ENCODE peak calls at places on chromosomes 11 and 22, in seven cellular contexts. One of them, this sample, is unnamed.

GRCh38 chr11:75375626-75376025 is 23.7 kb upstream of the RPS3 start:
- DNase-seq in AG09319: no peak
- DNase-seq in NCI-H2227 treated with DMSO at 0.1 percent for 48 hours: no peak
- DNase-seq in D341Med: no peak
- DNase-seq in pons: no peak
- DNase-seq in pancreas: no peak
- DNase-seq in T-helper 9 cell: no peak
- DNase-seq in this sample: no peak

GRCh38 chr11:32343325-32344008 is 91.9 kb downstream of the WT1 start:
- DNase-seq in D341Med: no peak
- DNase-seq in AG09319: no peak
- DNase-seq in pons: no peak
- DNase-seq in T-helper 9 cell: no peak
- DNase-seq in pancreas: no peak
- DNase-seq in NCI-H2227 treated with DMSO at 0.1 percent for 48 hours: no peak
- DNase-seq in this sample: no peak

GRCh38 chr11:10451399-10452116 is 3.5 kb upstream of the AMPD3 start:
- DNase-seq in NCI-H2227 treated with DMSO at 0.1 percent for 48 hours: no peak
- DNase-seq in pons: peak
- DNase-seq in AG09319: no peak
- DNase-seq in pancreas: no peak
- DNase-seq in T-helper 9 cell: no peak
- DNase-seq in D341Med: no peak
- DNase-seq in this sample: no peak

GRCh38 chr11:1225386-1226225 is 2.7 kb downstream of the MUC5B start:
- DNase-seq in AG09319: no peak
- DNase-seq in pons: no peak
- DNase-seq in D341Med: peak
- DNase-seq in NCI-H2227 treated with DMSO at 0.1 percent for 48 hours: no peak
- DNase-seq in T-helper 9 cell: no peak
- DNase-seq in pancreas: no peak
- DNase-seq in this sample: no peak

GRCh38 chr11:110947100-110947499 is 234.9 kb upstream of the ARHGAP20 start:
- DNase-seq in AG09319: no peak
- DNase-seq in D341Med: no peak
- DNase-seq in T-helper 9 cell: no peak
- DNase-seq in NCI-H2227 treated with DMSO at 0.1 percent for 48 hours: no peak
- DNase-seq in pancreas: no peak
- DNase-seq in pons: no peak
- DNase-seq in this sample: no peak

GRCh38 chr22:50723991-50724390 is 14.0 kb upstream of the ACR start:
- DNase-seq in NCI-H2227 treated with DMSO at 0.1 percent for 48 hours: no peak
- DNase-seq in pons: no peak
- DNase-seq in pancreas: no peak
- DNase-seq in D341Med: no peak
- DNase-seq in AG09319: no peak
- DNase-seq in T-helper 9 cell: no peak
- DNase-seq in this sample: no peak

GRCh38 chr11:1953489-1954284 is 6.6 kb downstream of the MRPL23 start:
- DNase-seq in NCI-H2227 treated with DMSO at 0.1 percent for 48 hours: no peak
- DNase-seq in pancreas: no peak
- DNase-seq in T-helper 9 cell: no peak
- DNase-seq in pons: no peak
- DNase-seq in D341Med: no peak
- DNase-seq in AG09319: no peak
- DNase-seq in this sample: no peak

GRCh38 chr11:117058761-117059233 is 39.4 kb downstream of the SIK3 start:
- DNase-seq in D341Med: no peak
- DNase-seq in AG09319: no peak
- DNase-seq in T-helper 9 cell: no peak
- DNase-seq in pons: peak
- DNase-seq in pancreas: no peak
- DNase-seq in NCI-H2227 treated with DMSO at 0.1 percent for 48 hours: peak
- DNase-seq in this sample: no peak

GRCh38 chr22:21942939-21943338 is 9.7 kb downstream of the PPM1F start:
- DNase-seq in NCI-H2227 treated with DMSO at 0.1 percent for 48 hours: no peak
- DNase-seq in pancreas: no peak
- DNase-seq in AG09319: no peak
- DNase-seq in D341Med: no peak
- DNase-seq in pons: no peak
- DNase-seq in T-helper 9 cell: no peak
- DNase-seq in this sample: no peak

GRCh38 chr11:104852811-104853210 is 45.4 kb downstream of the CASP12 start:
- DNase-seq in T-helper 9 cell: no peak
- DNase-seq in pancreas: no peak
- DNase-seq in D341Med: no peak
- DNase-seq in NCI-H2227 treated with DMSO at 0.1 percent for 48 hours: no peak
- DNase-seq in pons: no peak
- DNase-seq in AG09319: no peak
- DNase-seq in this sample: no peak

GRCh38 chr11:35725880-35726279 is 63.3 kb downstream of the TRIM44 start:
- DNase-seq in D341Med: no peak
- DNase-seq in AG09319: no peak
- DNase-seq in T-helper 9 cell: no peak
- DNase-seq in pancreas: no peak
- DNase-seq in NCI-H2227 treated with DMSO at 0.1 percent for 48 hours: no peak
- DNase-seq in pons: no peak
- DNase-seq in this sample: no peak

GRCh38 chr11:56889986-56890385 is 98.7 kb upstream of the OR5AK2 start:
- DNase-seq in AG09319: no peak
- DNase-seq in pons: no peak
- DNase-seq in D341Med: no peak
- DNase-seq in pancreas: no peak
- DNase-seq in T-helper 9 cell: no peak
- DNase-seq in NCI-H2227 treated with DMSO at 0.1 percent for 48 hours: no peak
- DNase-seq in this sample: no peak

GRCh38 chr22:30763815-30764686 is 69.4 kb downstream of the OSBP2 start:
- DNase-seq in AG09319: peak
- DNase-seq in D341Med: peak
- DNase-seq in NCI-H2227 treated with DMSO at 0.1 percent for 48 hours: peak
- DNase-seq in pancreas: peak
- DNase-seq in pons: peak
- DNase-seq in T-helper 9 cell: peak
- DNase-seq in this sample: no peak

GRCh38 chr22:50318698-50319411 is 8.0 kb downstream of the DENND6B start:
- DNase-seq in T-helper 9 cell: no peak
- DNase-seq in AG09319: no peak
- DNase-seq in pons: no peak
- DNase-seq in pancreas: no peak
- DNase-seq in D341Med: no peak
- DNase-seq in NCI-H2227 treated with DMSO at 0.1 percent for 48 hours: no peak
- DNase-seq in this sample: no peak

GRCh38 chr11:117950320-117950719 is 21.1 kb upstream of the TMPRSS13 start:
- DNase-seq in pancreas: no peak
- DNase-seq in D341Med: no peak
- DNase-seq in T-helper 9 cell: peak
- DNase-seq in AG09319: no peak
- DNase-seq in pons: peak
- DNase-seq in NCI-H2227 treated with DMSO at 0.1 percent for 48 hours: no peak
- DNase-seq in this sample: no peak

GRCh38 chr11:45239733-45240132 is 46.4 kb downstream of the SYT13 start:
- DNase-seq in pons: no peak
- DNase-seq in D341Med: no peak
- DNase-seq in AG09319: no peak
- DNase-seq in T-helper 9 cell: no peak
- DNase-seq in pancreas: no peak
- DNase-seq in NCI-H2227 treated with DMSO at 0.1 percent for 48 hours: no peak
- DNase-seq in this sample: no peak

GRCh38 chr11:31959711-31960110 is 131.2 kb upstream of the RCN1 start:
- DNase-seq in pons: no peak
- DNase-seq in T-helper 9 cell: no peak
- DNase-seq in NCI-H2227 treated with DMSO at 0.1 percent for 48 hours: no peak
- DNase-seq in pancreas: no peak
- DNase-seq in D341Med: no peak
- DNase-seq in AG09319: no peak
- DNase-seq in this sample: no peak

GRCh38 chr22:19124377-19124776 is 2.2 kb upstream of the DGCR2 start:
- DNase-seq in NCI-H2227 treated with DMSO at 0.1 percent for 48 hours: no peak
- DNase-seq in D341Med: no peak
- DNase-seq in AG09319: no peak
- DNase-seq in pancreas: no peak
- DNase-seq in T-helper 9 cell: no peak
- DNase-seq in pons: no peak
- DNase-seq in this sample: no peak

GRCh38 chr11:17898782-17899181 is 114.1 kb downstream of the SERGEF start:
- DNase-seq in NCI-H2227 treated with DMSO at 0.1 percent for 48 hours: no peak
- DNase-seq in pons: no peak
- DNase-seq in pancreas: no peak
- DNase-seq in AG09319: no peak
- DNase-seq in D341Med: no peak
- DNase-seq in T-helper 9 cell: no peak
- DNase-seq in this sample: no peak

GRCh38 chr22:19659805-19660345 is 54.4 kb upstream of the SEPTIN5 start:
- DNase-seq in T-helper 9 cell: no peak
- DNase-seq in AG09319: no peak
- DNase-seq in pancreas: no peak
- DNase-seq in NCI-H2227 treated with DMSO at 0.1 percent for 48 hours: no peak
- DNase-seq in D341Med: no peak
- DNase-seq in pons: no peak
- DNase-seq in this sample: no peak

GRCh38 chr11:120690406-120690805 is 178.9 kb downstream of the GRIK4 start:
- DNase-seq in AG09319: no peak
- DNase-seq in T-helper 9 cell: no peak
- DNase-seq in D341Med: no peak
- DNase-seq in pancreas: no peak
- DNase-seq in pons: no peak
- DNase-seq in NCI-H2227 treated with DMSO at 0.1 percent for 48 hours: no peak
- DNase-seq in this sample: no peak

GRCh38 chr22:30408388-30409101 is 11.7 kb downstream of the SEC14L2 start:
- DNase-seq in T-helper 9 cell: no peak
- DNase-seq in D341Med: no peak
- DNase-seq in AG09319: no peak
- DNase-seq in NCI-H2227 treated with DMSO at 0.1 percent for 48 hours: no peak
- DNase-seq in pancreas: no peak
- DNase-seq in pons: no peak
- DNase-seq in this sample: no peak

GRCh38 chr11:8763070-8763469 is 80.5 kb downstream of the RPL27A start:
- DNase-seq in NCI-H2227 treated with DMSO at 0.1 percent for 48 hours: no peak
- DNase-seq in pancreas: no peak
- DNase-seq in D341Med: no peak
- DNase-seq in AG09319: no peak
- DNase-seq in pons: no peak
- DNase-seq in T-helper 9 cell: no peak
- DNase-seq in this sample: no peak

GRCh38 chr22:17119481-17120202 is 1.5 kb downstream of the TMEM121B start:
- DNase-seq in pancreas: peak
- DNase-seq in pons: no peak
- DNase-seq in AG09319: no peak
- DNase-seq in D341Med: peak
- DNase-seq in NCI-H2227 treated with DMSO at 0.1 percent for 48 hours: no peak
- DNase-seq in T-helper 9 cell: no peak
- DNase-seq in this sample: no peak

GRCh38 chr11:128336203-128336602 is 251.2 kb downstream of the ETS1 start:
- DNase-seq in NCI-H2227 treated with DMSO at 0.1 percent for 48 hours: no peak
- DNase-seq in pancreas: no peak
- DNase-seq in AG09319: no peak
- DNase-seq in D341Med: no peak
- DNase-seq in T-helper 9 cell: no peak
- DNase-seq in pons: no peak
- DNase-seq in this sample: no peak

GRCh38 chr22:29580200-29580810 is 608 bp downstream of the NIPSNAP1 start:
- DNase-seq in D341Med: peak
- DNase-seq in AG09319: no peak
- DNase-seq in pons: no peak
- DNase-seq in pancreas: peak
- DNase-seq in T-helper 9 cell: no peak
- DNase-seq in NCI-H2227 treated with DMSO at 0.1 percent for 48 hours: no peak
- DNase-seq in this sample: no peak

GRCh38 chr11:2528301-2529050 is 83.7 kb downstream of the KCNQ1 start:
- DNase-seq in AG09319: no peak
- DNase-seq in pons: no peak
- DNase-seq in T-helper 9 cell: no peak
- DNase-seq in pancreas: no peak
- DNase-seq in D341Med: no peak
- DNase-seq in NCI-H2227 treated with DMSO at 0.1 percent for 48 hours: no peak
- DNase-seq in this sample: no peak

GRCh38 chr11:36077886-36078685 is 134.2 kb downstream of the LDLRAD3 start:
- DNase-seq in pancreas: no peak
- DNase-seq in D341Med: no peak
- DNase-seq in AG09319: no peak
- DNase-seq in T-helper 9 cell: no peak
- DNase-seq in pons: no peak
- DNase-seq in NCI-H2227 treated with DMSO at 0.1 percent for 48 hours: no peak
- DNase-seq in this sample: no peak

GRCh38 chr11:103988595-103988969 is 47.9 kb upstream of the DDI1 start:
- DNase-seq in pons: no peak
- DNase-seq in pancreas: no peak
- DNase-seq in NCI-H2227 treated with DMSO at 0.1 percent for 48 hours: no peak
- DNase-seq in T-helper 9 cell: no peak
- DNase-seq in D341Med: no peak
- DNase-seq in AG09319: no peak
- DNase-seq in this sample: no peak

GRCh38 chr22:50684986-50685385 is 12.4 kb downstream of the SHANK3 start:
- DNase-seq in pancreas: no peak
- DNase-seq in AG09319: no peak
- DNase-seq in D341Med: peak
- DNase-seq in T-helper 9 cell: no peak
- DNase-seq in pons: no peak
- DNase-seq in NCI-H2227 treated with DMSO at 0.1 percent for 48 hours: no peak
- DNase-seq in this sample: no peak

GRCh38 chr11:77778549-77778948 is 42.0 kb downstream of the RSF1 start:
- DNase-seq in pancreas: no peak
- DNase-seq in D341Med: no peak
- DNase-seq in pons: no peak
- DNase-seq in T-helper 9 cell: no peak
- DNase-seq in AG09319: no peak
- DNase-seq in NCI-H2227 treated with DMSO at 0.1 percent for 48 hours: no peak
- DNase-seq in this sample: no peak

GRCh38 chr11:73143126-73143838 is 1.2 kb upstream of the FCHSD2 start:
- DNase-seq in T-helper 9 cell: no peak
- DNase-seq in pancreas: peak
- DNase-seq in NCI-H2227 treated with DMSO at 0.1 percent for 48 hours: peak
- DNase-seq in pons: peak
- DNase-seq in D341Med: no peak
- DNase-seq in AG09319: no peak
- DNase-seq in this sample: no peak

GRCh38 chr11:75536786-75537629 is 11.3 kb upstream of the GDPD5 start:
- DNase-seq in pancreas: no peak
- DNase-seq in D341Med: no peak
- DNase-seq in AG09319: no peak
- DNase-seq in pons: no peak
- DNase-seq in T-helper 9 cell: no peak
- DNase-seq in NCI-H2227 treated with DMSO at 0.1 percent for 48 hours: no peak
- DNase-seq in this sample: peak

This sample was measured in GM12878.